ENCODE peak calls at places on chromosomes 7 and 10, in five cellular contexts. B is RPMI7951; A is effector CD4-positive, alpha-beta T cell; G is Karpas-422; J is RWPE1. E is an unnamed sample.

GRCh38 chr7:155052982-155053381 is 17.1 kb upstream of the HTR5A start:
- DNase-seq in G (no peak), B (peak; percentile 70), J (no peak), A (no peak), E (no peak)

GRCh38 chr10:74928742-74929191 is 102.4 kb downstream of the KAT6B start:
- DNase-seq in J (no peak), A (no peak), B (no peak), G (no peak), E (peak; percentile 34)

GRCh38 chr10:7308826-7309225 is 102.0 kb downstream of the SFMBT2 start:
- DNase-seq in J (no peak), B (no peak), G (no peak), A (no peak), E (no peak)

GRCh38 chr10:69844698-69845097 is 43.0 kb downstream of the COL13A1 start:
- DNase-seq in J (no peak), A (no peak), G (no peak), B (no peak), E (no peak)

GRCh38 chr7:152341039-152341913 is 94.5 kb downstream of the KMT2C start:
- DNase-seq in A (no peak), G (peak; percentile 74), J (peak; percentile 43), B (peak; percentile 59), E (peak; percentile 69)

GRCh38 chr7:93194368-93194767 is 31.9 kb downstream of the HEPACAM2 start:
- DNase-seq in A (no peak), B (peak; percentile 46), G (no peak), J (peak; percentile 43), E (peak; percentile 13)

GRCh38 chr7:636396-636795 is 90.1 kb upstream of the DNAAF5 start:
- DNase-seq in B (peak; percentile 25), G (no peak), J (no peak), A (peak; percentile 41), E (peak; percentile 68)

GRCh38 chr10:110363572-110364411 is 59.1 kb upstream of the SMNDC1 start:
- DNase-seq in J (no peak), G (no peak), A (no peak), B (no peak), E (no peak)

GRCh38 chr7:76047305-76047810 is 442 bp downstream of the STYXL1 start:
- DNase-seq in J (peak; percentile 16), A (peak; percentile 14), G (peak; percentile 54), B (no peak), E (peak; percentile 31)

GRCh38 chr10:132671171-132672154 is 114.5 kb downstream of the NKX6-2 start:
- DNase-seq in B (no peak), A (no peak), J (no peak), G (peak; percentile 48), E (no peak)

GRCh38 chr7:123570390-123571182 is 13.0 kb upstream of the NDUFA5 start:
- DNase-seq in J (peak; percentile 45), G (peak; percentile 32), A (no peak), B (no peak), E (no peak)

GRCh38 chr10:3805791-3806381 is 20.9 kb upstream of the KLF6 start:
- DNase-seq in B (peak; percentile 97), A (peak; percentile 63), G (peak; percentile 72), J (no peak), E (peak; percentile 58)

GRCh38 chr10:33151344-33151864 is 183.1 kb downstream of the NRP1 start:
- DNase-seq in A (no peak), B (no peak), G (no peak), J (no peak), E (no peak)

E was measured in GM03348.